ENCODE peak calls at places on chromosome 12, in eight cellular contexts. One of them, this sample, is unnamed.

GRCh38 chr12:31861360-31861759 is 97.9 kb upstream of the RESF1 start:
- DNase-seq in activated CD4-positive, CD25-positive, alpha-beta regulatory T cell: no peak
- DNase-seq in activated naive CD8-positive, alpha-beta T cell treated with anti-CD3 and anti-CD28 coated beads, Interleukin-2, amount 50 U/mL, for 24 hours: no peak
- DNase-seq in SK-MEL-5: no peak
- DNase-seq in stimulated activated CD4-positive, alpha-beta T cell treated with anti-CD3 and anti-CD28 coated beads, Interleukin-12 subunit alpha, Interleukin-12 subunit beta, amount 100 ng/mL, for 24 hours: no peak
- DNase-seq in Ammon's horn: no peak
- DNase-seq in iris pigment epithelial cell: peak
- DNase-seq in hepatic stellate cell: no peak
- DNase-seq in this sample: no peak

GRCh38 chr12:39935275-39935674 is 170.6 kb downstream of the SLC2A13 start:
- DNase-seq in activated CD4-positive, CD25-positive, alpha-beta regulatory T cell: no peak
- DNase-seq in activated naive CD8-positive, alpha-beta T cell treated with anti-CD3 and anti-CD28 coated beads, Interleukin-2, amount 50 U/mL, for 24 hours: no peak
- DNase-seq in SK-MEL-5: no peak
- DNase-seq in stimulated activated CD4-positive, alpha-beta T cell treated with anti-CD3 and anti-CD28 coated beads, Interleukin-12 subunit alpha, Interleukin-12 subunit beta, amount 100 ng/mL, for 24 hours: no peak
- DNase-seq in Ammon's horn: no peak
- DNase-seq in iris pigment epithelial cell: peak
- DNase-seq in hepatic stellate cell: peak
- DNase-seq in this sample: no peak

GRCh38 chr12:40202095-40203059 is 22.4 kb upstream of the LRRK2 start:
- DNase-seq in activated CD4-positive, CD25-positive, alpha-beta regulatory T cell: no peak
- DNase-seq in activated naive CD8-positive, alpha-beta T cell treated with anti-CD3 and anti-CD28 coated beads, Interleukin-2, amount 50 U/mL, for 24 hours: no peak
- DNase-seq in SK-MEL-5: no peak
- DNase-seq in stimulated activated CD4-positive, alpha-beta T cell treated with anti-CD3 and anti-CD28 coated beads, Interleukin-12 subunit alpha, Interleukin-12 subunit beta, amount 100 ng/mL, for 24 hours: no peak
- DNase-seq in Ammon's horn: no peak
- DNase-seq in iris pigment epithelial cell: no peak
- DNase-seq in hepatic stellate cell: no peak
- DNase-seq in this sample: no peak

GRCh38 chr12:61993734-61994345 is 266.4 kb upstream of the USP15 start:
- DNase-seq in activated CD4-positive, CD25-positive, alpha-beta regulatory T cell: no peak
- DNase-seq in activated naive CD8-positive, alpha-beta T cell treated with anti-CD3 and anti-CD28 coated beads, Interleukin-2, amount 50 U/mL, for 24 hours: no peak
- DNase-seq in SK-MEL-5: peak
- DNase-seq in stimulated activated CD4-positive, alpha-beta T cell treated with anti-CD3 and anti-CD28 coated beads, Interleukin-12 subunit alpha, Interleukin-12 subunit beta, amount 100 ng/mL, for 24 hours: no peak
- DNase-seq in Ammon's horn: peak
- DNase-seq in iris pigment epithelial cell: peak
- DNase-seq in hepatic stellate cell: no peak
- DNase-seq in this sample: peak

GRCh38 chr12:113900711-113901110 is 65.4 kb downstream of the RBM19 start:
- DNase-seq in activated CD4-positive, CD25-positive, alpha-beta regulatory T cell: no peak
- DNase-seq in activated naive CD8-positive, alpha-beta T cell treated with anti-CD3 and anti-CD28 coated beads, Interleukin-2, amount 50 U/mL, for 24 hours: no peak
- DNase-seq in SK-MEL-5: no peak
- DNase-seq in stimulated activated CD4-positive, alpha-beta T cell treated with anti-CD3 and anti-CD28 coated beads, Interleukin-12 subunit alpha, Interleukin-12 subunit beta, amount 100 ng/mL, for 24 hours: no peak
- DNase-seq in Ammon's horn: no peak
- DNase-seq in iris pigment epithelial cell: no peak
- DNase-seq in hepatic stellate cell: no peak
- DNase-seq in this sample: no peak

GRCh38 chr12:132356686-132357622 is 27.6 kb upstream of the GALNT9 start:
- DNase-seq in activated CD4-positive, CD25-positive, alpha-beta regulatory T cell: no peak
- DNase-seq in activated naive CD8-positive, alpha-beta T cell treated with anti-CD3 and anti-CD28 coated beads, Interleukin-2, amount 50 U/mL, for 24 hours: no peak
- DNase-seq in SK-MEL-5: peak
- DNase-seq in stimulated activated CD4-positive, alpha-beta T cell treated with anti-CD3 and anti-CD28 coated beads, Interleukin-12 subunit alpha, Interleukin-12 subunit beta, amount 100 ng/mL, for 24 hours: no peak
- DNase-seq in Ammon's horn: peak
- DNase-seq in iris pigment epithelial cell: peak
- DNase-seq in hepatic stellate cell: peak
- DNase-seq in this sample: peak

GRCh38 chr12:6059221-6059620 is 65.2 kb downstream of the VWF start:
- DNase-seq in activated CD4-positive, CD25-positive, alpha-beta regulatory T cell: no peak
- DNase-seq in activated naive CD8-positive, alpha-beta T cell treated with anti-CD3 and anti-CD28 coated beads, Interleukin-2, amount 50 U/mL, for 24 hours: no peak
- DNase-seq in SK-MEL-5: no peak
- DNase-seq in stimulated activated CD4-positive, alpha-beta T cell treated with anti-CD3 and anti-CD28 coated beads, Interleukin-12 subunit alpha, Interleukin-12 subunit beta, amount 100 ng/mL, for 24 hours: no peak
- DNase-seq in Ammon's horn: no peak
- DNase-seq in iris pigment epithelial cell: no peak
- DNase-seq in hepatic stellate cell: no peak
- DNase-seq in this sample: no peak

GRCh38 chr12:89486231-89486630 is 38.4 kb downstream of the GALNT4 start:
- DNase-seq in activated CD4-positive, CD25-positive, alpha-beta regulatory T cell: no peak
- DNase-seq in activated naive CD8-positive, alpha-beta T cell treated with anti-CD3 and anti-CD28 coated beads, Interleukin-2, amount 50 U/mL, for 24 hours: no peak
- DNase-seq in SK-MEL-5: no peak
- DNase-seq in stimulated activated CD4-positive, alpha-beta T cell treated with anti-CD3 and anti-CD28 coated beads, Interleukin-12 subunit alpha, Interleukin-12 subunit beta, amount 100 ng/mL, for 24 hours: no peak
- DNase-seq in Ammon's horn: no peak
- DNase-seq in iris pigment epithelial cell: no peak
- DNase-seq in hepatic stellate cell: no peak
- DNase-seq in this sample: no peak

GRCh38 chr12:106021516-106021915 is 117.2 kb downstream of the NUAK1 start:
- DNase-seq in activated CD4-positive, CD25-positive, alpha-beta regulatory T cell: no peak
- DNase-seq in activated naive CD8-positive, alpha-beta T cell treated with anti-CD3 and anti-CD28 coated beads, Interleukin-2, amount 50 U/mL, for 24 hours: no peak
- DNase-seq in SK-MEL-5: no peak
- DNase-seq in stimulated activated CD4-positive, alpha-beta T cell treated with anti-CD3 and anti-CD28 coated beads, Interleukin-12 subunit alpha, Interleukin-12 subunit beta, amount 100 ng/mL, for 24 hours: no peak
- DNase-seq in Ammon's horn: no peak
- DNase-seq in iris pigment epithelial cell: no peak
- DNase-seq in hepatic stellate cell: no peak
- DNase-seq in this sample: no peak

GRCh38 chr12:109131522-109132050 is 15.2 kb downstream of the ACACB start:
- DNase-seq in activated CD4-positive, CD25-positive, alpha-beta regulatory T cell: no peak
- DNase-seq in activated naive CD8-positive, alpha-beta T cell treated with anti-CD3 and anti-CD28 coated beads, Interleukin-2, amount 50 U/mL, for 24 hours: no peak
- DNase-seq in SK-MEL-5: no peak
- DNase-seq in stimulated activated CD4-positive, alpha-beta T cell treated with anti-CD3 and anti-CD28 coated beads, Interleukin-12 subunit alpha, Interleukin-12 subunit beta, amount 100 ng/mL, for 24 hours: no peak
- DNase-seq in Ammon's horn: no peak
- DNase-seq in iris pigment epithelial cell: no peak
- DNase-seq in hepatic stellate cell: peak
- DNase-seq in this sample: no peak

GRCh38 chr12:84763112-84763511 is 149.5 kb downstream of the SLC6A15 start:
- DNase-seq in activated CD4-positive, CD25-positive, alpha-beta regulatory T cell: no peak
- DNase-seq in activated naive CD8-positive, alpha-beta T cell treated with anti-CD3 and anti-CD28 coated beads, Interleukin-2, amount 50 U/mL, for 24 hours: no peak
- DNase-seq in SK-MEL-5: no peak
- DNase-seq in stimulated activated CD4-positive, alpha-beta T cell treated with anti-CD3 and anti-CD28 coated beads, Interleukin-12 subunit alpha, Interleukin-12 subunit beta, amount 100 ng/mL, for 24 hours: no peak
- DNase-seq in Ammon's horn: no peak
- DNase-seq in iris pigment epithelial cell: peak
- DNase-seq in hepatic stellate cell: no peak
- DNase-seq in this sample: no peak

GRCh38 chr12:81644503-81644902 is 114.6 kb downstream of the PPFIA2 start:
- DNase-seq in activated CD4-positive, CD25-positive, alpha-beta regulatory T cell: no peak
- DNase-seq in activated naive CD8-positive, alpha-beta T cell treated with anti-CD3 and anti-CD28 coated beads, Interleukin-2, amount 50 U/mL, for 24 hours: no peak
- DNase-seq in SK-MEL-5: peak
- DNase-seq in stimulated activated CD4-positive, alpha-beta T cell treated with anti-CD3 and anti-CD28 coated beads, Interleukin-12 subunit alpha, Interleukin-12 subunit beta, amount 100 ng/mL, for 24 hours: no peak
- DNase-seq in Ammon's horn: peak
- DNase-seq in iris pigment epithelial cell: peak
- DNase-seq in hepatic stellate cell: peak
- DNase-seq in this sample: peak

GRCh38 chr12:45285717-45286116 is 69.8 kb downstream of the ANO6 start:
- DNase-seq in activated CD4-positive, CD25-positive, alpha-beta regulatory T cell: no peak
- DNase-seq in activated naive CD8-positive, alpha-beta T cell treated with anti-CD3 and anti-CD28 coated beads, Interleukin-2, amount 50 U/mL, for 24 hours: no peak
- DNase-seq in SK-MEL-5: no peak
- DNase-seq in stimulated activated CD4-positive, alpha-beta T cell treated with anti-CD3 and anti-CD28 coated beads, Interleukin-12 subunit alpha, Interleukin-12 subunit beta, amount 100 ng/mL, for 24 hours: no peak
- DNase-seq in Ammon's horn: no peak
- DNase-seq in iris pigment epithelial cell: no peak
- DNase-seq in hepatic stellate cell: no peak
- DNase-seq in this sample: no peak

GRCh38 chr12:6936642-6937480 is 6.8 kb upstream of the RNU7-1 start:
- DNase-seq in activated CD4-positive, CD25-positive, alpha-beta regulatory T cell: no peak
- DNase-seq in activated naive CD8-positive, alpha-beta T cell treated with anti-CD3 and anti-CD28 coated beads, Interleukin-2, amount 50 U/mL, for 24 hours: peak
- DNase-seq in SK-MEL-5: no peak
- DNase-seq in stimulated activated CD4-positive, alpha-beta T cell treated with anti-CD3 and anti-CD28 coated beads, Interleukin-12 subunit alpha, Interleukin-12 subunit beta, amount 100 ng/mL, for 24 hours: no peak
- DNase-seq in Ammon's horn: no peak
- DNase-seq in iris pigment epithelial cell: no peak
- DNase-seq in hepatic stellate cell: no peak
- DNase-seq in this sample: peak

GRCh38 chr12:65300679-65301349 is 22.3 kb downstream of the MSRB3 start:
- DNase-seq in activated CD4-positive, CD25-positive, alpha-beta regulatory T cell: no peak
- DNase-seq in activated naive CD8-positive, alpha-beta T cell treated with anti-CD3 and anti-CD28 coated beads, Interleukin-2, amount 50 U/mL, for 24 hours: no peak
- DNase-seq in SK-MEL-5: peak
- DNase-seq in stimulated activated CD4-positive, alpha-beta T cell treated with anti-CD3 and anti-CD28 coated beads, Interleukin-12 subunit alpha, Interleukin-12 subunit beta, amount 100 ng/mL, for 24 hours: no peak
- DNase-seq in Ammon's horn: no peak
- DNase-seq in iris pigment epithelial cell: peak
- DNase-seq in hepatic stellate cell: no peak
- DNase-seq in this sample: no peak

GRCh38 chr12:12683725-12684124 is 12.3 kb downstream of the GPR19 start:
- DNase-seq in activated CD4-positive, CD25-positive, alpha-beta regulatory T cell: no peak
- DNase-seq in activated naive CD8-positive, alpha-beta T cell treated with anti-CD3 and anti-CD28 coated beads, Interleukin-2, amount 50 U/mL, for 24 hours: no peak
- DNase-seq in SK-MEL-5: peak
- DNase-seq in stimulated activated CD4-positive, alpha-beta T cell treated with anti-CD3 and anti-CD28 coated beads, Interleukin-12 subunit alpha, Interleukin-12 subunit beta, amount 100 ng/mL, for 24 hours: no peak
- DNase-seq in Ammon's horn: peak
- DNase-seq in iris pigment epithelial cell: no peak
- DNase-seq in hepatic stellate cell: no peak
- DNase-seq in this sample: no peak

GRCh38 chr12:77924703-77925102 is 94.0 kb downstream of the NAV3 start:
- DNase-seq in activated CD4-positive, CD25-positive, alpha-beta regulatory T cell: no peak
- DNase-seq in activated naive CD8-positive, alpha-beta T cell treated with anti-CD3 and anti-CD28 coated beads, Interleukin-2, amount 50 U/mL, for 24 hours: no peak
- DNase-seq in SK-MEL-5: peak
- DNase-seq in stimulated activated CD4-positive, alpha-beta T cell treated with anti-CD3 and anti-CD28 coated beads, Interleukin-12 subunit alpha, Interleukin-12 subunit beta, amount 100 ng/mL, for 24 hours: no peak
- DNase-seq in Ammon's horn: no peak
- DNase-seq in iris pigment epithelial cell: peak
- DNase-seq in hepatic stellate cell: no peak
- DNase-seq in this sample: no peak

GRCh38 chr12:131108171-131108955 is 154.7 kb downstream of the ADGRD1 start:
- DNase-seq in activated CD4-positive, CD25-positive, alpha-beta regulatory T cell: no peak
- DNase-seq in activated naive CD8-positive, alpha-beta T cell treated with anti-CD3 and anti-CD28 coated beads, Interleukin-2, amount 50 U/mL, for 24 hours: no peak
- DNase-seq in SK-MEL-5: peak
- DNase-seq in stimulated activated CD4-positive, alpha-beta T cell treated with anti-CD3 and anti-CD28 coated beads, Interleukin-12 subunit alpha, Interleukin-12 subunit beta, amount 100 ng/mL, for 24 hours: no peak
- DNase-seq in Ammon's horn: no peak
- DNase-seq in iris pigment epithelial cell: no peak
- DNase-seq in hepatic stellate cell: no peak
- DNase-seq in this sample: no peak

GRCh38 chr12:85865905-85866304 is 8.2 kb upstream of the NTS start:
- DNase-seq in activated CD4-positive, CD25-positive, alpha-beta regulatory T cell: no peak
- DNase-seq in activated naive CD8-positive, alpha-beta T cell treated with anti-CD3 and anti-CD28 coated beads, Interleukin-2, amount 50 U/mL, for 24 hours: no peak
- DNase-seq in SK-MEL-5: no peak
- DNase-seq in stimulated activated CD4-positive, alpha-beta T cell treated with anti-CD3 and anti-CD28 coated beads, Interleukin-12 subunit alpha, Interleukin-12 subunit beta, amount 100 ng/mL, for 24 hours: no peak
- DNase-seq in Ammon's horn: no peak
- DNase-seq in iris pigment epithelial cell: no peak
- DNase-seq in hepatic stellate cell: no peak
- DNase-seq in this sample: no peak

GRCh38 chr12:28292699-28293098 is 102.4 kb downstream of the CCDC91 start:
- DNase-seq in activated CD4-positive, CD25-positive, alpha-beta regulatory T cell: no peak
- DNase-seq in activated naive CD8-positive, alpha-beta T cell treated with anti-CD3 and anti-CD28 coated beads, Interleukin-2, amount 50 U/mL, for 24 hours: no peak
- DNase-seq in SK-MEL-5: no peak
- DNase-seq in stimulated activated CD4-positive, alpha-beta T cell treated with anti-CD3 and anti-CD28 coated beads, Interleukin-12 subunit alpha, Interleukin-12 subunit beta, amount 100 ng/mL, for 24 hours: no peak
- DNase-seq in Ammon's horn: no peak
- DNase-seq in iris pigment epithelial cell: no peak
- DNase-seq in hepatic stellate cell: no peak
- DNase-seq in this sample: no peak

GRCh38 chr12:104121001-104121400 is 17.0 kb downstream of the NFYB start:
- DNase-seq in activated CD4-positive, CD25-positive, alpha-beta regulatory T cell: no peak
- DNase-seq in activated naive CD8-positive, alpha-beta T cell treated with anti-CD3 and anti-CD28 coated beads, Interleukin-2, amount 50 U/mL, for 24 hours: no peak
- DNase-seq in SK-MEL-5: peak
- DNase-seq in stimulated activated CD4-positive, alpha-beta T cell treated with anti-CD3 and anti-CD28 coated beads, Interleukin-12 subunit alpha, Interleukin-12 subunit beta, amount 100 ng/mL, for 24 hours: no peak
- DNase-seq in Ammon's horn: no peak
- DNase-seq in iris pigment epithelial cell: peak
- DNase-seq in hepatic stellate cell: peak
- DNase-seq in this sample: no peak

GRCh38 chr12:75446857-75447256 is 33.7 kb upstream of the GLIPR1 start:
- DNase-seq in activated CD4-positive, CD25-positive, alpha-beta regulatory T cell: no peak
- DNase-seq in activated naive CD8-positive, alpha-beta T cell treated with anti-CD3 and anti-CD28 coated beads, Interleukin-2, amount 50 U/mL, for 24 hours: no peak
- DNase-seq in SK-MEL-5: no peak
- DNase-seq in stimulated activated CD4-positive, alpha-beta T cell treated with anti-CD3 and anti-CD28 coated beads, Interleukin-12 subunit alpha, Interleukin-12 subunit beta, amount 100 ng/mL, for 24 hours: no peak
- DNase-seq in Ammon's horn: no peak
- DNase-seq in iris pigment epithelial cell: peak
- DNase-seq in hepatic stellate cell: peak
- DNase-seq in this sample: no peak